ENCODE peak calls at places on chromosomes 5 and 9, in four cellular contexts. One of them, this sample, is unnamed.

GRCh38 chr5:37570597-37570996 is 191.5 kb downstream of the WDR70 start:
- DNase-seq in thoracic aorta: no peak
- DNase-seq in Calu3: no peak
- DNase-seq in glutamatergic neuron: no peak
- DNase-seq in this sample: no peak

GRCh38 chr9:101536938-101537337 is 3.3 kb downstream of the RNF20 start:
- DNase-seq in glutamatergic neuron: no peak
- DNase-seq in Calu3: no peak
- DNase-seq in thoracic aorta: no peak
- DNase-seq in this sample: no peak

GRCh38 chr9:106799146-106799545 is 63.8 kb upstream of the ZNF462 start:
- DNase-seq in glutamatergic neuron: no peak
- DNase-seq in Calu3: no peak
- DNase-seq in thoracic aorta: no peak
- DNase-seq in this sample: no peak

GRCh38 chr5:1336749-1337489 is 8.0 kb downstream of the CLPTM1L start:
- DNase-seq in Calu3: no peak
- DNase-seq in thoracic aorta: no peak
- DNase-seq in glutamatergic neuron: no peak
- DNase-seq in this sample: no peak

GRCh38 chr5:137113161-137113560 is 386.0 kb downstream of the SPOCK1 start:
- DNase-seq in glutamatergic neuron: no peak
- DNase-seq in Calu3: no peak
- DNase-seq in thoracic aorta: no peak
- DNase-seq in this sample: no peak

GRCh38 chr9:108919517-108919916 is 14.4 kb downstream of the ELP1 start:
- DNase-seq in glutamatergic neuron: no peak
- DNase-seq in Calu3: no peak
- DNase-seq in thoracic aorta: no peak
- DNase-seq in this sample: no peak

GRCh38 chr5:82313016-82313415 is 34.9 kb upstream of the RPS23 start:
- DNase-seq in Calu3: peak
- DNase-seq in thoracic aorta: no peak
- DNase-seq in glutamatergic neuron: no peak
- DNase-seq in this sample: no peak

GRCh38 chr9:134632329-134632728 is 9.3 kb upstream of the COL5A1 start:
- DNase-seq in thoracic aorta: no peak
- DNase-seq in Calu3: no peak
- DNase-seq in glutamatergic neuron: peak
- DNase-seq in this sample: no peak

GRCh38 chr9:32782476-32783167 is 718 bp upstream of the TMEM215 start:
- DNase-seq in thoracic aorta: no peak
- DNase-seq in glutamatergic neuron: peak
- DNase-seq in Calu3: no peak
- DNase-seq in this sample: no peak

GRCh38 chr5:33372721-33373120 is 68.0 kb upstream of the TARS1 start:
- DNase-seq in glutamatergic neuron: no peak
- DNase-seq in thoracic aorta: no peak
- DNase-seq in Calu3: no peak
- DNase-seq in this sample: no peak

GRCh38 chr9:131366745-131367401 is 27.0 kb upstream of the PRRC2B start:
- DNase-seq in Calu3: peak
- DNase-seq in thoracic aorta: no peak
- DNase-seq in glutamatergic neuron: peak
- DNase-seq in this sample: no peak

GRCh38 chr9:126419475-126419874 is 92.8 kb downstream of the MVB12B start:
- DNase-seq in thoracic aorta: no peak
- DNase-seq in glutamatergic neuron: no peak
- DNase-seq in Calu3: peak
- DNase-seq in this sample: no peak

GRCh38 chr5:112119527-112119926 is 299.6 kb downstream of the EPB41L4A start:
- DNase-seq in Calu3: no peak
- DNase-seq in thoracic aorta: no peak
- DNase-seq in glutamatergic neuron: no peak
- DNase-seq in this sample: no peak

GRCh38 chr5:41128291-41128690 is 57.1 kb upstream of the MROH2B start:
- DNase-seq in thoracic aorta: no peak
- DNase-seq in Calu3: no peak
- DNase-seq in glutamatergic neuron: no peak
- DNase-seq in this sample: no peak

GRCh38 chr9:116572095-116572748 is 114.9 kb upstream of the TRIM32 start:
- DNase-seq in thoracic aorta: peak
- DNase-seq in Calu3: peak
- DNase-seq in glutamatergic neuron: peak
- DNase-seq in this sample: no peak

GRCh38 chr5:110038297-110038997 is 348.7 kb downstream of the MAN2A1 start:
- DNase-seq in Calu3: no peak
- DNase-seq in thoracic aorta: no peak
- DNase-seq in glutamatergic neuron: no peak
- DNase-seq in this sample: no peak

GRCh38 chr9:89605181-89606048 is 603 bp downstream of the GADD45G start:
- DNase-seq in glutamatergic neuron: peak
- DNase-seq in thoracic aorta: peak
- DNase-seq in Calu3: peak
- DNase-seq in this sample: no peak

GRCh38 chr5:179680780-179681411 is at the start of gene CBY3:
- DNase-seq in glutamatergic neuron: no peak
- DNase-seq in thoracic aorta: no peak
- DNase-seq in Calu3: no peak
- DNase-seq in this sample: no peak

GRCh38 chr5:179679014-179679674 is 1.7 kb downstream of the CBY3 start:
- DNase-seq in Calu3: no peak
- DNase-seq in glutamatergic neuron: peak
- DNase-seq in thoracic aorta: peak
- DNase-seq in this sample: peak

GRCh38 chr5:179680014-179680779 is 637 bp downstream of the CBY3 start:
- DNase-seq in glutamatergic neuron: no peak
- DNase-seq in Calu3: no peak
- DNase-seq in thoracic aorta: no peak
- DNase-seq in this sample: no peak

GRCh38 chr5:179678238-179679013 is 2.4 kb downstream of the CBY3 start:
- DNase-seq in Calu3: peak
- DNase-seq in thoracic aorta: peak
- DNase-seq in glutamatergic neuron: peak
- DNase-seq in this sample: peak
- TF ChIP-seq CTCF in Calu3: no peak
- TF ChIP-seq CTCF in thoracic aorta: no peak
- TF ChIP-seq CTCF in glutamatergic neuron: peak
- TF ChIP-seq CTCF in this sample: no peak

DNA sequence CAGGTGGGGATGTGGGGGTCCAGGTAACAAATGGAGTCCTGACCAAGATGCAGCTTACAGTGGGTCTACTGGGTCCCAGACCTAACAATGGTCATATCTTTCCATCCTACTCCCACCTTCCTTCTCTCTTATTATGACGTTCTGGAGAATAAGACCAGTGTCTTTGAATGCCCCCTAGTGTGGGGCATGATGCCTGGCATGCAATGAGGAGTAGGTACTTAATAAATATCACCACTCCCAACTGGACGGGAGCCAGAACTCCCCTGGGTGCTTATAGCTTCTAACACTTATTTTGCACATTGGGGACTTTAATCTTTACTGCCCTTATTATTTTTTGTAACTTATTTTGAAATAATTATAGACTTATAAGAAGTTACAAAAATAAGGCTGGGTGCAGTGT is 98.2 kb downstream of the NDFIP1 start:
- DNase-seq in Calu3: no peak
- DNase-seq in glutamatergic neuron: no peak
- DNase-seq in thoracic aorta: no peak
- DNase-seq in this sample: no peak
- TF ChIP-seq CTCF in Calu3: no peak
- TF ChIP-seq CTCF in glutamatergic neuron: no peak
- TF ChIP-seq CTCF in thoracic aorta: no peak
- TF ChIP-seq CTCF in this sample: no peak

GRCh38 chr9:137244486-137245449 is 3.7 kb downstream of the TUBB4B start:
- DNase-seq in thoracic aorta: no peak
- DNase-seq in Calu3: no peak
- DNase-seq in glutamatergic neuron: no peak
- DNase-seq in this sample: no peak
- TF ChIP-seq CTCF in thoracic aorta: no peak
- TF ChIP-seq CTCF in Calu3: no peak
- TF ChIP-seq CTCF in glutamatergic neuron: no peak
- TF ChIP-seq CTCF in this sample: no peak

DNA sequence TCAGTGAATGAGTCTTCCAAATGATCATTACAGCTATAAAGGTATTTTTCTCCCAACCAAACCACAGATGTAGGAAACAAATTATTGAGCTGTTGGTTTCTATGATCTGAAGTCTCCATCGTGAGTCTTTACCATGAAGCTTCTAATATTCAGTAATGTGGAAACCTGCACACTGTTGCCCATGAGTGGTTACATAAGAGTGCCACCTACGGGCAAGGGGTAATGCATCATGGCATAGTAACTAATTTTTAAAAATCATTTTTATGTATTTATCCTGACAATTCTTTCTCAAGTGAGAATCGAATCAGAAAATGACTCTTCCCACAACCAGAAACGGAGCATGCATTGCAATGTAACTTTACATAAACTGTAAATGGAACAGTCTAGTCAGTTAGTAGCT is 282.5 kb upstream of the SMARCA2 start:
- DNase-seq in Calu3: no peak
- DNase-seq in glutamatergic neuron: no peak
- DNase-seq in thoracic aorta: no peak
- DNase-seq in this sample: no peak
- TF ChIP-seq CTCF in Calu3: no peak
- TF ChIP-seq CTCF in glutamatergic neuron: no peak
- TF ChIP-seq CTCF in thoracic aorta: no peak
- TF ChIP-seq CTCF in this sample: no peak

DNA sequence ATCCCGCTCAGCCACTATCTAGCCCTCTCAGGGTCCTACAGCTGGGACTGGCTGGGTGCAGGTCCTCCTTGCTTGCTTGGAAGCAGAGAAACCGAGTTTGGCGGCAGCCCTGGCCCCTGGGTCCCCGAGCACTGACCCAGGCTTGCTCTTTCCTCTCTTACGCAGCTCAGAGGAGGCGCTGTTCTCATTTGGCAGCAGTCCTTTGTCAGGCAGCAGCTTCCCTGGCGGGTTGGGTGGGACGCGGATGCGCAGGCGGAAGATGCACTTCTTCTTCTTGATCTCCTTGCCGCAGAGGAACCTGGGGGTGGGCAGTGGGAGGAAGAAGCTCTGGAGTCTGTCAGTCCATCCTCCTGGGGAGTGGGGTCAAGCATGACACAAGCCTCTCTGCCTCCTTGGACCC is 14.5 kb downstream of the PHF19 start:
- DNase-seq in Calu3: no peak
- DNase-seq in thoracic aorta: no peak
- DNase-seq in glutamatergic neuron: no peak
- DNase-seq in this sample: no peak
- TF ChIP-seq CTCF in Calu3: no peak
- TF ChIP-seq CTCF in thoracic aorta: no peak
- TF ChIP-seq CTCF in glutamatergic neuron: no peak
- TF ChIP-seq CTCF in this sample: no peak

DNA sequence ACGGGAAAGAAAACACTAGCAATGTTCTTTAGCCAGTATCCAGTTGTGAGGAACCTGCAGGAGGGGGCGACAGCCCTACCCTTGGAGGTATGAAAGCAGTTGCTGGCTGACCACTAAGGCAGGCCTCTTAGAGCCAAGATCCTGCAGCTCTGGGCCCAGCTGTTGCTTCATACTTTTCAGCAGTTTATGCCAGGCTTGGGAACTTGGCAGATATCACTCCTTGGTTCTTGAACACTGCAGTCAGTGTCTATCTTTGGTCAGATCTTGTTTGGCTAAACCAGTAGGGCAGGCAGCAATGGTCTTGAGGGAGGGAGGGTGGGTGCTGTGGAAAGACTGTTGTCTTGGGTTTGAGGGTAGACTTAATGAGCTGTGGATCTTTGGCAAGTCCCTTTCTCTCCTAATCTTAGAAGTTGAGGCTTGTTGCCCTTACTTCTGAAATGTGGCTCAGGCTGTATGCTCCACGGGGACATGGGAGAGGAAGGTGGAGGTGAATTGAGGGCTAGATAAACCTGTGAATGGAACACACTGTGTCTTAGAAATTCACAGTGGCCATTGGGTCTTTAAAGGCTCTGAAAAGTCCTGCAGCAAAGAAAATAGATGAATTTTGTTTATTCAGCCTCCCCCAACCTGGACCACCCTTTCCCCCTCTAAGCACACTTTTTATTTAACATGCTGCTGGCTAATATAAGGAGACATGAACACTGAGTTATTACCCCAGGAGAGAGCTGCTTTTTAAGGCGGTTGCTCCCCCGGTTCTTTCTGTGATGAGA is 37.5 kb downstream of the ZNF618 start:
- DNase-seq in Calu3: no peak
- DNase-seq in glutamatergic neuron: no peak
- DNase-seq in thoracic aorta: no peak
- DNase-seq in this sample: no peak
- TF ChIP-seq CTCF in Calu3: no peak
- TF ChIP-seq CTCF in glutamatergic neuron: no peak
- TF ChIP-seq CTCF in thoracic aorta: no peak
- TF ChIP-seq CTCF in this sample: no peak

This sample was measured in esophagus squamous epithelium.